ENCODE peak calls at places on chromosomes 2 and 18, in six cellular contexts. P, Y, D, G, C and E are unnamed samples.

GRCh38 chr18:23200751-23201150 is 65.5 kb downstream of the CABLES1 start:
- DNase-seq in P (no peak), D (no peak), Y (no peak), G (no peak), C (no peak), E (no peak)

GRCh38 chr2:161424992-161425391 is 8.9 kb downstream of the TBR1 start:
- DNase-seq in Y (no peak), D (no peak), C (no peak), P (no peak), G (no peak), E (no peak)

GRCh38 chr2:239871481-239872435 is 153.4 kb downstream of the NDUFA10 start:
- DNase-seq in P (no peak), D (no peak), Y (no peak), C (no peak), G (no peak), E (no peak)

GRCh38 chr18:8794133-8794986 is 89.0 kb downstream of the MTCL1 start:
- DNase-seq in P (peak), G (no peak), Y (peak), C (no peak), D (peak), E (peak)

GRCh38 chr2:9944330-9944758 is 7.1 kb upstream of the GRHL1 start:
- DNase-seq in D (peak), P (no peak), C (no peak), Y (no peak), G (no peak), E (no peak)

GRCh38 chr2:45232824-45233223 is 223.6 kb upstream of the SIX2 start:
- DNase-seq in G (no peak), Y (no peak), D (no peak), C (no peak), P (no peak), E (no peak)

GRCh38 chr2:74887445-74887951 is 53.6 kb downstream of the HK2 start:
- DNase-seq in P (peak), C (no peak), Y (no peak), G (no peak), D (no peak), E (no peak)

GRCh38 chr2:193331701-193332100 is 1137.0 kb upstream of the TMEFF2 start:
- DNase-seq in P (no peak), C (no peak), D (no peak), G (no peak), Y (no peak), E (no peak)

GRCh38 chr2:133561045-133561852 is 7.0 kb downstream of the NCKAP5 start:
- DNase-seq in C (no peak), Y (peak), P (peak), D (peak), G (no peak), E (peak)

GRCh38 chr2:172350844-172351480 is 76.4 kb upstream of the ITGA6 start:
- DNase-seq in G (no peak), C (no peak), Y (no peak), P (no peak), D (no peak), E (no peak)

GRCh38 chr2:71492112-71492511 is 38.8 kb downstream of the DYSF start:
- DNase-seq in Y (no peak), C (no peak), P (no peak), D (no peak), G (no peak), E (no peak)

GRCh38 chr2:6080837-6081541 is 388.8 kb downstream of the SOX11 start:
- DNase-seq in P (no peak), Y (no peak), C (no peak), G (no peak), D (no peak), E (no peak)

GRCh38 chr2:170084820-170085475 is 93.0 kb upstream of the MYO3B start:
- DNase-seq in C (no peak), G (no peak), D (no peak), P (no peak), Y (no peak), E (no peak)

GRCh38 chr18:51100371-51101000 is 70.5 kb downstream of the SMAD4 start:
- DNase-seq in G (no peak), C (no peak), D (no peak), Y (no peak), P (no peak), E (no peak)

GRCh38 chr18:38453880-38454279 is 888.3 kb upstream of the CELF4 start:
- DNase-seq in P (no peak), Y (no peak), D (no peak), C (no peak), G (no peak), E (no peak)

GRCh38 chr2:43216629-43217028 is 9.8 kb downstream of the ZFP36L2 start:
- DNase-seq in G (no peak), D (no peak), P (no peak), Y (no peak), C (no peak), E (no peak)

GRCh38 chr2:25115249-25115883 is 53.0 kb downstream of the POMC start:
- DNase-seq in D (no peak), G (no peak), C (no peak), Y (no peak), P (no peak), E (no peak)

GRCh38 chr2:56148825-56149224 is 35.0 kb upstream of the CCDC85A start:
- DNase-seq in Y (no peak), P (no peak), G (no peak), D (no peak), C (no peak), E (no peak)
- TF ChIP-seq BHLHE40 in Y (no peak), P (no peak), G (no peak), D (no peak), C (no peak), E (no peak)

DNA sequence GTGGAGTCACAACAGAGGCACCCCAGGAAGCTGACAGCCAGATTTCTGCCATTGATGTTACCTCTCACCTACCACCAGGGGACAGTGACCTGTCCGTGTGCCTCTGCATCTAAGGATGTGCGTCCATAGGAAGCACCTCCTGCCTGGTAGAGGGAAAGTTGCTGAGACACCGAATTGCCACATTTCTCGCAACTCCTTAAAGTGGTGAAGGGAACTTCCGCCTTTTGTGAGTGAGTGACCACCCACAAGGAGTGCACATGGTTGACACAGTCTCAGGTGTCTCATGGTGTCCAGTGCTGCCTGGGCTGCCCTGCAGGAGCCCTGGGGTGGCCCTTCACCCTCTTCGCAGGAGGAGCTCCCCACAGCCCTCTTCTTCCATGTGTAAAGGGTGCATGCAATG is 201.8 kb downstream of the GBX2 start:
- DNase-seq in G (no peak), Y (no peak), P (no peak), D (peak), C (no peak), E (peak)
- TF ChIP-seq BHLHE40 in G (no peak), Y (no peak), P (no peak), D (no peak), C (no peak), E (no peak)

GRCh38 chr18:57819671-57820460 is 16.8 kb upstream of the ATP8B1 start:
- DNase-seq in C (no peak), Y (peak), D (peak), P (peak), G (peak), E (peak)
- TF ChIP-seq BHLHE40 in C (peak), Y (no peak), D (peak), P (no peak), G (peak), E (no peak)

DNA sequence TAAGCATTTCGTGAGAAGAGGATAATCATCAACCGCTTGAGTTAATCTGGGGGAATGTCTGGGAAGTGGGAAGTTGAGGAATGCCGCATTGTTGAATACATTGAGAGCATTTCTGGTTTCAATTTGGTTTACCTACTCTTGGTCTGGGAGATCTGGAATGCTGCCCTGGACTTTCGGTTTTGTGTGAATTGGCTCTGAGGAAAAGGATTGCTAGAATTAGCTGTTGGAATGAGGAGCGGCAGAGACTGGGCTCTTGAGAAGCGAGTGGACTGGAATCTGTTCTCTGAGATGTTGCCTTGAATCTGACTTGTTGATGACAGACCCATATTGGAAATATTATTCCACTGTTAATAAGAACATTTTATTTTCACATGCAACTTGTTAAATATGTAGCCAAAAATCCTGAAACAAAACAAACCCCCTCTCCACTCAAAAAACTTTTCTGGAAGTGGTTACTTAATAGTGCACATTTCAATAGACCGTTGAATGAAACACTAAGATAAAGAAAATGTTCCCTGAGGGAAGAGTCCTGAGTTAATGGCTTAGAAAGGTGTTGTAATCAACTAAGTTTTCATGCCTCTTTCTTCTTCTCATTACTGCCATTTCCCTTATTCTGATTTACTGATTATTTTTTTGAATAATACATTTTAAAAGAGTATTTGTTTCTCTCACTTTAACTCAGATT is 50.8 kb downstream of the PTPRM start:
- DNase-seq in C (no peak), D (no peak), Y (no peak), P (peak), G (no peak), E (no peak)
- TF ChIP-seq BHLHE40 in C (no peak), D (no peak), Y (no peak), P (no peak), G (no peak), E (no peak)

GRCh38 chr2:190547914-190548313 is 13.4 kb upstream of the NEMP2 start:
- DNase-seq in C (no peak), D (no peak), P (no peak), Y (no peak), G (no peak), E (no peak)
- TF ChIP-seq BHLHE40 in C (no peak), D (no peak), P (no peak), Y (no peak), G (no peak), E (no peak)